ENCODE peak calls at places on chromosomes 3 and 15, in ten cellular contexts. V is keratinocyte, K is adrenal gland, X is IMR-90, E is stomach, A is thoracic aorta, P is GM12878, N is neuronal stem cell, W is left ventricle myocardium inferior, M is K562. F is an unnamed sample. For H3K9me3 and H3K4me1, the result is how much of the 10 kb centered on the place peaks cover.

GRCh38 chr3:190596341-190597285 is 82.7 kb downstream of the IL1RAP start:
- DNase-seq in V (no peak), K (no peak), X (no peak), E (no peak), A (no peak), P (no peak), N (no peak), W (no peak), M (no peak), F (no peak)

GRCh38 chr3:189720746-189721426 is 89.7 kb downstream of the TP63 start:
- DNase-seq in V (no peak), K (no peak), X (no peak), E (no peak), A (no peak), P (no peak), N (no peak), W (no peak), M (no peak), F (no peak)

GRCh38 chr3:120772081-120772480 is 29.5 kb downstream of the GTF2E1 start:
- DNase-seq in V (no peak), K (no peak), X (no peak), E (no peak), A (no peak), P (no peak), N (no peak), W (no peak), M (no peak), F (no peak)

GRCh38 chr3:11059090-11059798 is 66.7 kb downstream of the SLC6A1 start:
- DNase-seq in V (peak), K (peak), X (peak), E (no peak), A (peak), P (no peak), N (peak), W (peak), M (peak), F (peak)

GRCh38 chr3:195240171-195240701 is 30.7 kb downstream of the XXYLT1 start:
- DNase-seq in V (no peak), K (peak), X (no peak), E (no peak), A (peak), P (no peak), N (no peak), W (peak), M (no peak), F (no peak)

GRCh38 chr3:33787328-33788009 is 11.0 kb upstream of the PDCD6IP start:
- DNase-seq in V (no peak), K (peak), X (peak), E (peak), A (peak), P (no peak), N (peak), W (peak), M (peak), F (peak)

GRCh38 chr3:124347418-124347817 is 355.5 kb upstream of the ROPN1 start:
- DNase-seq in V (no peak), K (no peak), X (no peak), E (no peak), A (no peak), P (no peak), N (no peak), W (no peak), M (no peak), F (no peak)

GRCh38 chr15:80420658-80421057 is 16.5 kb downstream of the ARNT2 start:
- DNase-seq in V (no peak), K (no peak), X (no peak), E (no peak), A (no peak), P (no peak), N (no peak), W (no peak), M (no peak), F (no peak)

GRCh38 chr3:81554805-81555204 is 206.6 kb downstream of the GBE1 start:
- DNase-seq in V (no peak), K (no peak), X (peak), E (no peak), A (no peak), P (no peak), N (no peak), W (no peak), M (no peak), F (peak)

GRCh38 chr3:171178714-171179113 is 152.2 kb upstream of the SLC2A2 start:
- DNase-seq in V (no peak), K (no peak), X (no peak), E (no peak), A (no peak), P (no peak), N (no peak), W (no peak), M (no peak), F (no peak)

GRCh38 chr3:88440701-88441100 is 290.9 kb downstream of the C3orf38 start:
- DNase-seq in V (no peak), K (no peak), X (no peak), E (no peak), A (no peak), P (no peak), N (no peak), W (no peak), M (no peak), F (no peak)

GRCh38 chr3:149736180-149737100 is 15.8 kb downstream of the COMMD2 start:
- DNase-seq in V (no peak), K (no peak), X (peak), E (no peak), A (no peak), P (no peak), N (no peak), W (no peak), M (no peak), F (no peak)

GRCh38 chr3:42216302-42216701 is 49.7 kb downstream of the CCK start:
- DNase-seq in V (no peak), K (no peak), X (no peak), E (no peak), A (no peak), P (no peak), N (no peak), W (no peak), M (no peak), F (no peak)

GRCh38 chr3:138625707-138626365 is 17.3 kb downstream of the FAIM start:
- DNase-seq in V (peak), K (no peak), X (peak), E (no peak), A (no peak), P (peak), N (no peak), W (no peak), M (no peak), F (no peak)

GRCh38 chr15:56243117-56243773 is 434 bp downstream of the RFX7 start:
- DNase-seq in V (no peak), K (peak), X (peak), E (peak), A (no peak), P (no peak), N (peak), W (peak), M (peak), F (peak)

GRCh38 chr3:52895416-52895815 is 1.9 kb downstream of the STIMATE start:
- DNase-seq in V (no peak), K (no peak), X (no peak), E (no peak), A (no peak), P (no peak), N (no peak), W (no peak), M (no peak), F (no peak)

GRCh38 chr3:16884748-16885587 is at the start of gene PLCL2:
- DNase-seq in V (no peak), K (peak), X (peak), E (peak), A (no peak), P (no peak), N (peak), W (peak), M (peak), F (peak)

GRCh38 chr15:60477164-60477563 is 1.8 kb downstream of the ICE2 start:
- DNase-seq in V (no peak), K (no peak), X (no peak), E (no peak), A (no peak), P (no peak), N (no peak), W (no peak), M (no peak), F (no peak)

GRCh38 chr15:83498801-83499200 is 51.7 kb downstream of the SH3GL3 start:
- DNase-seq in V (no peak), K (no peak), X (no peak), E (no peak), A (no peak), P (no peak), N (no peak), W (no peak), M (no peak), F (no peak)

GRCh38 chr3:99473321-99473751 is 165.1 kb upstream of the COL8A1 start:
- DNase-seq in V (no peak), K (no peak), X (peak), E (no peak), A (no peak), P (no peak), N (no peak), W (no peak), M (no peak), F (peak)

GRCh38 chr3:16102905-16103364 is 71.5 kb upstream of the GALNT15 start:
- DNase-seq in V (no peak), K (no peak), X (peak), E (no peak), A (no peak), P (no peak), N (no peak), W (no peak), M (no peak), F (peak)

GRCh38 chr15:30065025-30065801 is 17.5 kb upstream of the GOLGA8J start:
- DNase-seq in V (peak), K (no peak), X (peak), E (no peak), A (no peak), P (no peak), N (no peak), W (no peak), M (no peak), F (peak)

GRCh38 chr15:60672400-60672799 is 193.5 kb upstream of the ICE2 start:
- DNase-seq in V (no peak), K (no peak), X (no peak), E (no peak), A (no peak), P (no peak), N (no peak), W (no peak), M (no peak), F (no peak)

GRCh38 chr15:95596487-95596886 is 734.0 kb upstream of the NR2F2 start:
- DNase-seq in V (no peak), K (no peak), X (no peak), E (no peak), A (no peak), P (no peak), N (peak), W (no peak), M (peak), F (no peak)

GRCh38 chr3:153259956-153260355 is 97.9 kb downstream of the RAP2B start:
- DNase-seq in V (no peak), K (no peak), X (no peak), E (no peak), A (no peak), P (no peak), N (no peak), W (no peak), M (no peak), F (no peak)

GRCh38 chr15:67174864-67175573 is 79.4 kb downstream of the AAGAB start:
- DNase-seq in V (peak), K (no peak), X (peak), E (peak), A (no peak), P (no peak), N (no peak), W (no peak), M (no peak), F (no peak)

GRCh38 chr3:119613201-119613600 is 15.5 kb downstream of the PLA1A start:
- DNase-seq in V (no peak), K (no peak), X (no peak), E (no peak), A (no peak), P (no peak), N (no peak), W (no peak), M (no peak), F (no peak)

GRCh38 chr15:55343168-55343567 is 24.1 kb downstream of the PIGB start:
- DNase-seq in V (no peak), K (no peak), X (no peak), E (no peak), A (no peak), P (no peak), N (no peak), W (no peak), M (no peak), F (no peak)

GRCh38 chr3:191051037-191051436 is 148.0 kb upstream of the OSTN start:
- DNase-seq in V (no peak), K (no peak), X (peak), E (no peak), A (no peak), P (no peak), N (peak), W (no peak), M (no peak), F (peak)

GRCh38 chr3:177928156-177928555 is 608.1 kb upstream of the KCNMB2 start:
- DNase-seq in V (no peak), K (no peak), X (peak), E (no peak), A (no peak), P (no peak), N (no peak), W (no peak), M (peak), F (no peak)

DNA sequence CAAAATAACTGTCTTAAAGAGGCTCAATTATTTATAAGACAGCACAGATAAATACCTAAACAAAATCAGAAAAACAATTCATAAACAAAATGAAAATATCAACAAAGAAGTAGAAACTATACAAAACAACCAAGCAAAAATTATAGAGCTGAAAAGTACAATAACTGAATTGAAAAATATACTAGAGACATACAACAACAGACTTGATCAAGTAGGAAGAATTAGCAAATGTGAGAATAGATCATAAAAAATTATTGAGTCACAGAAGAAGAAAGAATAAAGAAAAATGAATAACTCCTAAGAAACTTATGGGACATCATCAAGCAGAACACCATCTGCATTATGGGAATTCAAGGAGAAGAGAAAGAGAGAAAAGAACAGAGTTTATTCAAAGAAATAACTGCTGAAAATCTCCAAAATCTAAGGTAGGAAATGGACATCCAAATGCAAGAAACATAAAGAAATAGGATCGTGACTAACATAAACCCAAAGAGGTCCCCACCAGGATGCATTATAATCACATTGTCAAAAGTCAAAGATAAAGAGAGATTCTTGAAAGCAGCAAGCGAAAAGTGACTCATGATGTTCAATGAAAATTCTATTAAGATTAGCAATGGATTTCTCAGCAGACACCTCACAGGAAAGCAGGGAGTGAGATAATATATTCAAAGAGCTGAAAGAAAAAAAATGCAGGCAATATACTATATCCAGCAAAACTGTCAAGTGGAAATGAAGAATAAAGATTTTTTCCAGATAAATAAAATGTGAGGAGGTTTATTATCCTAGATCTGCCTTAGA is 85.9 kb downstream of the DCLK3 start:
- DNase-seq in V (no peak), K (no peak), X (peak), E (no peak), A (no peak), P (no peak), N (no peak), W (no peak), M (no peak), F (peak)
- H3K9me3 ChIP-seq in V (under half), K (under half), X (under half), E (under half), A (under half), P (under half), N (under half), W (half or more), M (under half), F (under half)

DNA sequence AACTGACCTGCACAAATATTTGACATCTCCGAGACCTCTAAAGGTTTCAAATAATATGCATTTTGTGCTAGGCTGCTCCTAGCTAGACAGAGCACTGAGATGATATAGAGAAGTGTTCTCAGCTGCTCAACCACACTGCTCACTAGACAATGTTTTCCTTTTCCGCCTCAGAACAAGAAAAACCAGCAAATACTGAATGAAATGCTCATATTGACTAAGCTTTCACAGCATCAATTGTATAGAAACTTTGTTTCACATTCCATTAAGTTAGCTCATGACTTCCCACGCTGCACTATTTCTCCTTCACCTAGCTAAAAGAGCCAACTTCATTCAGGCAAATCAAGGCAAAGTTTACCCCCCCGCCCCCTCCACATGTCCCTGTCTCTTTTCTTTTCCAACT is 719 bp downstream of the ZNF385D start:
- DNase-seq in V (no peak), K (no peak), X (peak), E (no peak), A (no peak), P (no peak), N (no peak), W (no peak), M (no peak), F (no peak)
- H3K4me3 ChIP-seq in V (no peak), K (no peak), X (peak), E (peak), A (peak), P (no peak), N (no peak), W (peak), M (no peak), F (peak)

GRCh38 chr3:31960793-31961431 is 20.1 kb downstream of the OSBPL10 start:
- DNase-seq in V (no peak), K (no peak), X (peak), E (no peak), A (no peak), P (no peak), N (no peak), W (no peak), M (no peak), F (no peak)
- H3K4me1 ChIP-seq in V (under half), K (under half), X (under half), E (under half), A (under half), P (under half), N (under half), W (under half), M (under half), F (under half)

GRCh38 chr15:25226360-25226759 is 212.5 kb downstream of the UBE3A start:
- DNase-seq in V (no peak), K (no peak), X (no peak), E (no peak), A (no peak), P (no peak), N (no peak), W (peak), M (no peak), F (no peak)
- H3K9me3 ChIP-seq in V (under half), K (under half), X (half or more), E (under half), A (under half), P (under half), N (under half), W (under half), M (under half), F (under half)

F was measured in cardiac muscle cell.